ENCODE peak calls at places on chromosomes 16 and 17, in eight cellular contexts. One of them, this sample, is unnamed.
A peak's percentile ranks its signal among the peaks of the same experiment; 100 is the strongest.

GRCh38 chr16:78737630-78738029 is 638.2 kb downstream of the WWOX start:
- DNase-seq in neuronal stem cell: no peak
- DNase-seq in psoas muscle: no peak
- DNase-seq in stomach: no peak
- DNase-seq in prostate gland: no peak
- DNase-seq in pancreas: no peak
- DNase-seq in cardiac muscle cell: no peak
- DNase-seq in foreskin keratinocyte: no peak
- DNase-seq in this sample: no peak

GRCh38 chr17:45425125-45425983 is 7.3 kb downstream of the ARHGAP27 start:
- DNase-seq in prostate gland: peak; percentile 90
- DNase-seq in stomach: peak; percentile 92
- DNase-seq in cardiac muscle cell: peak; percentile 73
- DNase-seq in neuronal stem cell: no peak
- DNase-seq in pancreas: peak; percentile 92
- DNase-seq in foreskin keratinocyte: peak; percentile 92
- DNase-seq in psoas muscle: no peak
- DNase-seq in this sample: no peak

GRCh38 chr17:31491794-31492171 is 100.3 kb downstream of the RAB11FIP4 start:
- DNase-seq in neuronal stem cell: no peak
- DNase-seq in psoas muscle: no peak
- DNase-seq in stomach: no peak
- DNase-seq in foreskin keratinocyte: no peak
- DNase-seq in pancreas: peak; percentile 90
- DNase-seq in prostate gland: peak; percentile 36
- DNase-seq in cardiac muscle cell: no peak
- DNase-seq in this sample: no peak

GRCh38 chr17:20228860-20229259 is 219.7 kb downstream of the SPECC1 start:
- DNase-seq in neuronal stem cell: no peak
- DNase-seq in cardiac muscle cell: no peak
- DNase-seq in psoas muscle: no peak
- DNase-seq in prostate gland: no peak
- DNase-seq in stomach: no peak
- DNase-seq in foreskin keratinocyte: no peak
- DNase-seq in pancreas: no peak
- DNase-seq in this sample: no peak

GRCh38 chr17:9924735-9925191 is 19.7 kb upstream of the RCVRN start:
- DNase-seq in cardiac muscle cell: peak; percentile 83
- DNase-seq in psoas muscle: no peak
- DNase-seq in neuronal stem cell: peak; percentile 78
- DNase-seq in pancreas: no peak
- DNase-seq in stomach: no peak
- DNase-seq in foreskin keratinocyte: peak; percentile 33
- DNase-seq in prostate gland: peak; percentile 42
- DNase-seq in this sample: no peak

GRCh38 chr16:72991645-72992044 is 56.3 kb downstream of the ZFHX3 start:
- DNase-seq in neuronal stem cell: no peak
- DNase-seq in foreskin keratinocyte: no peak
- DNase-seq in pancreas: no peak
- DNase-seq in psoas muscle: no peak
- DNase-seq in prostate gland: no peak
- DNase-seq in stomach: no peak
- DNase-seq in cardiac muscle cell: no peak
- DNase-seq in this sample: no peak

GRCh38 chr17:82242698-82242976 is 13.8 kb downstream of the SLC16A3 start:
- DNase-seq in cardiac muscle cell: no peak
- DNase-seq in foreskin keratinocyte: no peak
- DNase-seq in neuronal stem cell: no peak
- DNase-seq in pancreas: no peak
- DNase-seq in stomach: no peak
- DNase-seq in psoas muscle: peak; percentile 44
- DNase-seq in prostate gland: no peak
- DNase-seq in this sample: peak; percentile 65

GRCh38 chr17:46925185-46925858 is 2.4 kb downstream of the GOSR2 start:
- DNase-seq in pancreas: no peak
- DNase-seq in prostate gland: no peak
- DNase-seq in stomach: no peak
- DNase-seq in foreskin keratinocyte: no peak
- DNase-seq in neuronal stem cell: no peak
- DNase-seq in cardiac muscle cell: peak; percentile 16
- DNase-seq in psoas muscle: no peak
- DNase-seq in this sample: no peak

GRCh38 chr16:24731722-24732419 is 2.4 kb downstream of the TNRC6A start:
- DNase-seq in psoas muscle: peak; percentile 22
- DNase-seq in prostate gland: no peak
- DNase-seq in pancreas: peak; percentile 78
- DNase-seq in neuronal stem cell: no peak
- DNase-seq in foreskin keratinocyte: no peak
- DNase-seq in cardiac muscle cell: no peak
- DNase-seq in stomach: peak; percentile 41
- DNase-seq in this sample: no peak

GRCh38 chr16:24730914-24731313 is 1.5 kb downstream of the TNRC6A start:
- DNase-seq in foreskin keratinocyte: no peak
- DNase-seq in cardiac muscle cell: no peak
- DNase-seq in prostate gland: no peak
- DNase-seq in stomach: no peak
- DNase-seq in neuronal stem cell: no peak
- DNase-seq in pancreas: no peak
- DNase-seq in psoas muscle: no peak
- DNase-seq in this sample: no peak

GRCh38 chr16:24737391-24737871 is 8.0 kb downstream of the TNRC6A start:
- DNase-seq in pancreas: no peak
- DNase-seq in prostate gland: no peak
- DNase-seq in foreskin keratinocyte: no peak
- DNase-seq in neuronal stem cell: no peak
- DNase-seq in stomach: no peak
- DNase-seq in psoas muscle: no peak
- DNase-seq in cardiac muscle cell: peak; percentile 46
- DNase-seq in this sample: no peak

GRCh38 chr16:24736758-24737157 is 7.3 kb downstream of the TNRC6A start:
- DNase-seq in neuronal stem cell: no peak
- DNase-seq in prostate gland: no peak
- DNase-seq in cardiac muscle cell: no peak
- DNase-seq in pancreas: no peak
- DNase-seq in stomach: no peak
- DNase-seq in psoas muscle: no peak
- DNase-seq in foreskin keratinocyte: no peak
- DNase-seq in this sample: no peak

DNA sequence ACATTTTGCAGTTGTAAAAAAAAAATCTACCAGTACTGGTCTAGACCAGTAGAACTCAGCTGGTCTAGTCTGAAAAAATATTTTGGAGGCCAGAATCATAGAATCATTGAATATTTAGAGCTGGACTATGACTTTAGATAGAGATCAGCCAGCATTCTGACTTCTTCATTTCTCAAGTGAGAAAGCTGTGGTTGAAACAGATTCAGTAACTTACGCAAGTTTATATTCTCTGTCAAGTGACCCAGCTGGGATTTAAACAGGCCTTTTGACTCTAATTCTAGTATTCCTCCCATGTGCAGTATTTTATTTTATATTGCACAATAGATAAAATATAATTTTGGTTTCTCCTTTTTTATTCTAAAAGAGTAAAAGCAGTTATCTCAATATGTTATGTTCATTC is 4.9 kb downstream of the TNRC6A start:
- DNase-seq in foreskin keratinocyte: no peak
- DNase-seq in stomach: no peak
- DNase-seq in pancreas: no peak
- DNase-seq in neuronal stem cell: no peak
- DNase-seq in psoas muscle: no peak
- DNase-seq in prostate gland: no peak
- DNase-seq in cardiac muscle cell: peak; percentile 35
- DNase-seq in this sample: no peak
- H3K4me1 ChIP-seq in foreskin keratinocyte: peaks cover 33% of the 10 kb centered on the region
- H3K4me1 ChIP-seq in stomach: peaks cover 70% of the 10 kb centered on the region
- H3K4me1 ChIP-seq in pancreas: peaks cover 41% of the 10 kb centered on the region
- H3K4me1 ChIP-seq in neuronal stem cell: no peaks in the 10 kb centered on the region
- H3K4me1 ChIP-seq in psoas muscle: peaks cover 71% of the 10 kb centered on the region
- H3K4me1 ChIP-seq in prostate gland: no peaks in the 10 kb centered on the region
- H3K4me1 ChIP-seq in cardiac muscle cell: peaks cover 19% of the 10 kb centered on the region
- H3K4me1 ChIP-seq in this sample: peaks cover 53% of the 10 kb centered on the region

GRCh38 chr16:81450783-81451491 is 6.3 kb downstream of the CMIP start:
- DNase-seq in prostate gland: no peak
- DNase-seq in pancreas: no peak
- DNase-seq in cardiac muscle cell: no peak
- DNase-seq in stomach: no peak
- DNase-seq in neuronal stem cell: no peak
- DNase-seq in psoas muscle: no peak
- DNase-seq in foreskin keratinocyte: no peak
- DNase-seq in this sample: no peak

GRCh38 chr16:81448154-81449131 is 3.8 kb downstream of the CMIP start:
- DNase-seq in cardiac muscle cell: no peak
- DNase-seq in foreskin keratinocyte: no peak
- DNase-seq in neuronal stem cell: no peak
- DNase-seq in stomach: peak; percentile 73
- DNase-seq in prostate gland: peak; percentile 68
- DNase-seq in psoas muscle: peak; percentile 1
- DNase-seq in pancreas: peak; percentile 87
- DNase-seq in this sample: no peak

GRCh38 chr16:81449241-81449640 is 4.6 kb downstream of the CMIP start:
- DNase-seq in prostate gland: no peak
- DNase-seq in cardiac muscle cell: no peak
- DNase-seq in foreskin keratinocyte: no peak
- DNase-seq in stomach: no peak
- DNase-seq in pancreas: no peak
- DNase-seq in neuronal stem cell: no peak
- DNase-seq in psoas muscle: no peak
- DNase-seq in this sample: no peak

GRCh38 chr16:81451753-81452680 is 7.4 kb downstream of the CMIP start:
- DNase-seq in neuronal stem cell: no peak
- DNase-seq in prostate gland: no peak
- DNase-seq in psoas muscle: peak; percentile 30
- DNase-seq in pancreas: no peak
- DNase-seq in stomach: no peak
- DNase-seq in cardiac muscle cell: peak; percentile 36
- DNase-seq in foreskin keratinocyte: no peak
- DNase-seq in this sample: no peak

DNA sequence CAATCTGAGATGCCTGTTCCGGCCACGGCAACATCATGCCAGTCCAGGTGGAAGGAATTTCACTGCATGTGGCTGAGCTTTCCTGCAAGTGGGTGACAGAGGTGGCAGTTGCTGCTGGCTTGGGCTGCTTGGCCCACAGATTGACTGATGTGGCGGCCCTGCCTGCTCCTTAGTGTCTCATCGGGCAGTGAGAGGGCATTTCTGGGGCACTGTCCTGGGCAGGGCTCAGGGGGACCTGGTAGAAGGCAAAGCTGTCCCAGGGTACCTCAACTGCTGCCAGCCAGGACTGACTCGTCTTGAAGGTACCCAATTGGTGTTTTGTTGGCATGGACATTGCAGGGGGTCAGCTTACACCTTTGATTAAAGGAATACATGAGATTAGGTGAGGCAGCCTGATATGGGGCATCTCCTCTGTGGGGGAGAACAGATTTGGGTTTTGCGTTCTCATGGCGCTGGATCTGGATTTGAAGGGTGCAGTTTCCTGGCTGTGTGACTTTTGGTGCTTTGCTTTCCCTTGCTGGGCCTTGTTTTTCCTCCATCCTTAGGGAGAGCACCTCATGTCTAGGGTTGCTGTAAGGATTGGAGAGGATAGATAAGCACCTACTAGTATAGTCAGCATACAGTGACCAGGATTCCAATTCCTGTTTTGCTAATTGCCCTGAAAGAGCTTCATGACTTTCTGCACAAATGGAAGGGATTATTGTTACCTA is 5.4 kb downstream of the CMIP start:
- DNase-seq in stomach: no peak
- DNase-seq in psoas muscle: peak; percentile 7
- DNase-seq in foreskin keratinocyte: no peak
- DNase-seq in neuronal stem cell: no peak
- DNase-seq in prostate gland: no peak
- DNase-seq in pancreas: peak; percentile 51
- DNase-seq in cardiac muscle cell: no peak
- DNase-seq in this sample: no peak
- H3K4me1 ChIP-seq in stomach: peaks cover 72% of the 10 kb centered on the region
- H3K4me1 ChIP-seq in psoas muscle: no peaks in the 10 kb centered on the region
- H3K4me1 ChIP-seq in foreskin keratinocyte: peaks cover 16% of the 10 kb centered on the region
- H3K4me1 ChIP-seq in neuronal stem cell: peaks cover 35% of the 10 kb centered on the region
- H3K4me1 ChIP-seq in prostate gland: peaks cover 8% of the 10 kb centered on the region
- H3K4me1 ChIP-seq in pancreas: peaks cover 47% of the 10 kb centered on the region
- H3K4me1 ChIP-seq in cardiac muscle cell: peaks cover 27% of the 10 kb centered on the region
- H3K4me1 ChIP-seq in this sample: peaks cover 70% of the 10 kb centered on the region

GRCh38 chr17:42527932-42528331 is 8.1 kb upstream of the NAGLU start:
- DNase-seq in neuronal stem cell: no peak
- DNase-seq in pancreas: no peak
- DNase-seq in prostate gland: no peak
- DNase-seq in stomach: no peak
- DNase-seq in foreskin keratinocyte: no peak
- DNase-seq in psoas muscle: no peak
- DNase-seq in cardiac muscle cell: no peak
- DNase-seq in this sample: no peak

GRCh38 chr17:42530952-42531454 is 5.0 kb upstream of the NAGLU start:
- DNase-seq in cardiac muscle cell: no peak
- DNase-seq in prostate gland: no peak
- DNase-seq in foreskin keratinocyte: no peak
- DNase-seq in psoas muscle: no peak
- DNase-seq in neuronal stem cell: no peak
- DNase-seq in pancreas: no peak
- DNase-seq in stomach: no peak
- DNase-seq in this sample: no peak

GRCh38 chr17:42535400-42536047 is 517 bp upstream of the NAGLU start:
- DNase-seq in psoas muscle: no peak
- DNase-seq in neuronal stem cell: no peak
- DNase-seq in stomach: no peak
- DNase-seq in pancreas: no peak
- DNase-seq in cardiac muscle cell: no peak
- DNase-seq in prostate gland: no peak
- DNase-seq in foreskin keratinocyte: no peak
- DNase-seq in this sample: no peak

GRCh38 chr17:42529054-42529453 is 7.0 kb upstream of the NAGLU start:
- DNase-seq in pancreas: no peak
- DNase-seq in foreskin keratinocyte: no peak
- DNase-seq in cardiac muscle cell: no peak
- DNase-seq in psoas muscle: no peak
- DNase-seq in stomach: no peak
- DNase-seq in neuronal stem cell: no peak
- DNase-seq in prostate gland: no peak
- DNase-seq in this sample: no peak

DNA sequence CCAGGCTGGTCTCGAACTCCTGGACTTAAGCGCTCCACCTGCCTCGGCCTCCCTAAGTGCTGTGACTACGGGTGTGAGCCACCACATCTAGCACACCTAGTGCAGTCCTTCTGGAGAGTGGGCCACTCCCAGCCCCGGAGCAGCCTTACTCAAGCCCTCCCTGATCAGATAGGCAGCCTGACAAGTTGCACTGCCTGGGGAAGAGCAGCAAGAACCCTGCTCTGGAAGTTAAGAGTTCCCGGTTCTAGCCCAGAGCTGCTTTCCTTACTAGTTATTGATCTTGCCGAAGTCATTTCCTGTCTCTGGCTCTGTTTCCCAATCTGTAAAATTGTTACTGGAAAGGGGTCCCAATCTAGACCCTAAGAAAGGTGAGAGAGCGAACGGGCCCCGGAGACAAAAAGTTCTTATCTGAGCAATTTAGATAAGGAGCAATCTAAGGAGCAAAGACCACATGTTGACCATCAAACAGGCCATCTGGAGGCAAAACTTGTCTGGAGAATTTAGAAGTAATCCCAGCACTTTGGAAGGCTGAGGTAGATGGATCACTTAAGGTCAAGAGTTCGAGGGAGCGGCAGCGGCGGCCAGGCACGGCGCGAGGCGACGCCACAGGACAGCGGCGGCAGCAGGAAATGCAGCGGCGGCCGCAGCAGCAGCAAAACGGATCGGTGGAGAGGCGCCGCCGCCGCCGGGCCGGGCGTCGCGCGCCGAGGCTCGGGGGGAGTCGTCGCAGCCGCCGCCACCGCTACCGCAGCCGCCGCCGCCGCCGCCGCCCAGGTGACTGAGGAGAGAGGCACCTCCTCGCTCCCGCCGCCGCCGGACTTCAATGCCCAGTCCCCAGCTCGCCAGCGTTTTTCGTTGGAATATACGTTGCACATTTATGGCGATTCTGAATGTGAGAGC is 4.3 kb upstream of the NAGLU start:
- DNase-seq in prostate gland: no peak
- DNase-seq in foreskin keratinocyte: no peak
- DNase-seq in neuronal stem cell: no peak
- DNase-seq in pancreas: peak; percentile 80
- DNase-seq in psoas muscle: peak; percentile 69
- DNase-seq in cardiac muscle cell: peak; percentile 48
- DNase-seq in stomach: peak; percentile 70
- DNase-seq in this sample: no peak
- H3K4me1 ChIP-seq in prostate gland: peaks cover 4% of the 10 kb centered on the region
- H3K4me1 ChIP-seq in foreskin keratinocyte: peaks cover 9% of the 10 kb centered on the region
- H3K4me1 ChIP-seq in neuronal stem cell: peaks cover 9% of the 10 kb centered on the region
- H3K4me1 ChIP-seq in pancreas: peaks cover 26% of the 10 kb centered on the region
- H3K4me1 ChIP-seq in psoas muscle: peaks cover 27% of the 10 kb centered on the region
- H3K4me1 ChIP-seq in cardiac muscle cell: peaks cover 2% of the 10 kb centered on the region
- H3K4me1 ChIP-seq in stomach: peaks cover 36% of the 10 kb centered on the region
- H3K4me1 ChIP-seq in this sample: peaks cover 47% of the 10 kb centered on the region

GRCh38 chr17:39195568-39196160 is 1.8 kb downstream of the CACNB1 start:
- DNase-seq in prostate gland: no peak
- DNase-seq in pancreas: no peak
- DNase-seq in neuronal stem cell: no peak
- DNase-seq in cardiac muscle cell: no peak
- DNase-seq in foreskin keratinocyte: no peak
- DNase-seq in psoas muscle: no peak
- DNase-seq in stomach: no peak
- DNase-seq in this sample: no peak
- H3K4me1 ChIP-seq in prostate gland: no peaks in the 10 kb centered on the region
- H3K4me1 ChIP-seq in pancreas: no peaks in the 10 kb centered on the region
- H3K4me1 ChIP-seq in neuronal stem cell: peaks cover 28% of the 10 kb centered on the region
- H3K4me1 ChIP-seq in cardiac muscle cell: peaks cover 32% of the 10 kb centered on the region
- H3K4me1 ChIP-seq in foreskin keratinocyte: peaks cover 9% of the 10 kb centered on the region
- H3K4me1 ChIP-seq in psoas muscle: peaks cover 32% of the 10 kb centered on the region
- H3K4me1 ChIP-seq in stomach: peaks cover 40% of the 10 kb centered on the region
- H3K4me1 ChIP-seq in this sample: peaks cover 52% of the 10 kb centered on the region